ENCODE peak calls at places on chromosomes 11 and 22, in seven cellular contexts. W is left ventricle myocardium inferior, T is GM12878, Z is body of pancreas, K is AG10803, A is fibroblast of the aortic adventitia, P is endodermal cell. N is an unnamed sample.
A peak's percentile ranks its signal among the peaks of the same experiment; 100 is the strongest.

GRCh38 chr11:27468209-27468608 is 4.4 kb downstream of the LGR4 start:
- DNase-seq in K (peak; percentile 96), A (peak; percentile 78), P (no peak), Z (peak; percentile 34), W (no peak), T (no peak), N (no peak)

GRCh38 chr11:17077240-17077519 is 287 bp downstream of the RPS13 start:
- DNase-seq in T (no peak), K (no peak), W (no peak), A (no peak), Z (no peak), P (no peak), N (no peak)

GRCh38 chr11:34181856-34182405 is 76.5 kb downstream of the NAT10 start:
- DNase-seq in T (no peak), K (peak; percentile 50), P (no peak), W (no peak), A (no peak), Z (no peak), N (no peak)

GRCh38 chr11:7570938-7571337 is 57.1 kb downstream of the PPFIBP2 start:
- DNase-seq in T (no peak), K (no peak), A (no peak), Z (no peak), P (peak; percentile 68), W (no peak), N (no peak)

GRCh38 chr11:86802601-86803051 is 2.3 kb downstream of the PRSS23 start:
- DNase-seq in K (peak; percentile 47), W (no peak), A (peak; percentile 69), Z (peak; percentile 47), P (peak; percentile 74), T (no peak), N (no peak)

GRCh38 chr22:27154717-27155116 is 497.3 kb downstream of the MIAT start:
- DNase-seq in W (no peak), K (no peak), P (no peak), Z (peak; percentile 25), T (no peak), A (no peak), N (no peak)

GRCh38 chr11:120881591-120881990 is 142.3 kb upstream of the TBCEL start:
- DNase-seq in P (no peak), K (no peak), Z (no peak), T (no peak), A (peak; percentile 34), W (no peak), N (no peak)

GRCh38 chr22:48891688-48892380 is 935.8 kb downstream of the BRD1 start:
- DNase-seq in T (no peak), A (no peak), P (no peak), K (no peak), W (no peak), Z (no peak), N (no peak)

GRCh38 chr11:75225794-75226193 is 14.8 kb upstream of the TPBGL start:
- DNase-seq in P (no peak), T (no peak), Z (no peak), W (no peak), A (no peak), K (no peak), N (no peak)

GRCh38 chr11:100556781-100557180 is 130.3 kb upstream of the ARHGAP42 start:
- DNase-seq in P (no peak), W (no peak), A (no peak), Z (no peak), K (no peak), T (no peak), N (no peak)

GRCh38 chr11:70432580-70432979 is 34.3 kb downstream of the CTTN start:
- DNase-seq in P (no peak), T (no peak), K (no peak), Z (no peak), W (no peak), A (no peak), N (no peak)

GRCh38 chr11:9525116-9525515 is 48.4 kb upstream of the WEE1 start:
- DNase-seq in W (no peak), T (no peak), A (no peak), P (no peak), Z (no peak), K (no peak), N (no peak)

GRCh38 chr11:122751298-122752070 is 86.8 kb upstream of the CRTAM start:
- DNase-seq in Z (no peak), K (peak; percentile 62), P (no peak), A (peak; percentile 46), T (no peak), W (no peak), N (no peak)

GRCh38 chr11:77411717-77412441 is 62.0 kb downstream of the PAK1 start:
- DNase-seq in A (peak; percentile 80), T (peak; percentile 40), P (peak; percentile 95), W (peak; percentile 81), Z (peak; percentile 87), K (peak; percentile 80), N (peak; percentile 50)
- TF ChIP-seq CTCF in A (no peak), T (peak; percentile 19), P (peak; percentile 18), W (peak; percentile 16), Z (no peak), K (peak; percentile 27), N (no peak)

GRCh38 chr22:17192186-17192585 is 27.0 kb downstream of the ADA2 start:
- DNase-seq in A (no peak), W (no peak), K (no peak), P (no peak), Z (no peak), T (no peak), N (no peak)

GRCh38 chr22:17194213-17194612 is 25.0 kb downstream of the ADA2 start:
- DNase-seq in P (peak; percentile 61), K (no peak), T (no peak), Z (no peak), W (no peak), A (no peak), N (no peak)

GRCh38 chr22:17190702-17191101 is 28.5 kb downstream of the ADA2 start:
- DNase-seq in K (no peak), T (no peak), W (no peak), P (no peak), A (no peak), Z (no peak), N (no peak)

DNA sequence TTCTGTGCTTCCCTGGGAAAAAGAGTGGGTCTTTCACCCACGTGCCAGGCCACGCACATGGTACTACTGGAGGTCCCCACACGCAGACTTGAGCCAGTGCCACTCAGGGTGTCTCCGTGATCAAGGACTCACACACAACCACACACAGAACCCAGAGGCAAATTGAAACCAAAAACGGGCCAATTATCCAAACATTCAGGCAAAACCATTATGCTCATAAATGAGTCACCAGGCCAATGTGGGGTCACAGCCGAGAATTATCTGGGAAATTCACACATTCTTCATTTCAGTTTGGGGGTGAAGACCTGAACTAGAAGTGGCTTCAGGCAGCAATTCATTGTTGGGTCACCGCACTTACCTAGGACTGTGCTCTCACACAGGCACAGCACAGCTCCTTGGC is 28.1 kb downstream of the ADA2 start:
- DNase-seq in K (peak; percentile 64), T (no peak), W (no peak), P (no peak), A (peak; percentile 29), Z (no peak), N (no peak)
- H3K4me3 ChIP-seq in K (no peak overlapping the region), T (no peak overlapping the region), W (no peak overlapping the region), P (no peak overlapping the region), A (no peak overlapping the region), Z (no peak overlapping the region), N (no peak overlapping the region)

GRCh38 chr11:117985953-117986887 is at the start of gene IL10RA:
- DNase-seq in Z (peak; percentile 84), T (no peak), A (peak; percentile 10), W (peak; percentile 84), K (peak; percentile 12), P (peak; percentile 95), N (no peak)
- TF ChIP-seq CTCF in Z (no peak), T (peak; percentile 15), A (no peak), W (no peak), K (no peak), P (no peak), N (no peak)

GRCh38 chr11:78420796-78421209 is 3.2 kb upstream of the GAB2 start:
- DNase-seq in Z (peak; percentile 70), K (peak; percentile 50), A (peak; percentile 83), T (no peak), W (peak; percentile 52), P (no peak), N (no peak)
- H3K4me3 ChIP-seq in Z (no peak overlapping the region), K (no peak overlapping the region), A (peak overlapping the region; percentile 17), T (peak overlapping the region; percentile 29), W (peak overlapping the region; percentile 95), P (no peak overlapping the region), N (no peak overlapping the region)

GRCh38 chr11:126134461-126135155 is 71.9 kb upstream of the CDON start:
- DNase-seq in W (no peak), A (no peak), P (no peak), Z (no peak), T (no peak), K (no peak), N (no peak)

GRCh38 chr11:126135182-126136176 is 72.8 kb upstream of the CDON start:
- DNase-seq in P (peak; percentile 48), W (no peak), A (peak; percentile 50), T (no peak), Z (peak; percentile 38), K (peak; percentile 67), N (no peak)

GRCh38 chr11:126129681-126130671 is 67.3 kb upstream of the CDON start:
- DNase-seq in Z (no peak), K (no peak), P (peak; percentile 40), W (no peak), A (no peak), T (no peak), N (no peak)

GRCh38 chr11:126133902-126134301 is 71.2 kb upstream of the CDON start:
- DNase-seq in K (no peak), T (no peak), A (no peak), Z (no peak), P (peak; percentile 57), W (no peak), N (no peak)

GRCh38 chr11:126132319-126132718 is 69.7 kb upstream of the CDON start:
- DNase-seq in K (peak; percentile 62), W (peak; percentile 53), A (peak; percentile 79), P (peak; percentile 76), T (no peak), Z (peak; percentile 71), N (no peak)
- TF ChIP-seq CTCF in K (peak; percentile 14), W (peak; percentile 28), A (peak; percentile 19), P (peak; percentile 48), T (no peak), Z (no peak), N (no peak)

GRCh38 chr11:12290477-12290922 is 86.9 kb upstream of the PARVA start:
- DNase-seq in T (no peak), K (no peak), A (no peak), Z (no peak), P (no peak), W (no peak), N (no peak)
- H3K4me3 ChIP-seq in T (no peak overlapping the region), K (no peak overlapping the region), A (no peak overlapping the region), Z (no peak overlapping the region), P (no peak overlapping the region), W (no peak overlapping the region), N (no peak overlapping the region)

N was measured in GM12864.